ENCODE peak calls at places on chromosomes 7 and 10, in ten cellular contexts. One of them, this sample, is unnamed.

GRCh38 chr7:158754746-158755444 is 50.3 kb upstream of the NCAPG2 start:
- DNase-seq in heart right ventricle: no peak
- DNase-seq in CD8-positive, alpha-beta memory T cell: no peak
- DNase-seq in HL-60: no peak
- DNase-seq in AG04450: no peak
- DNase-seq in GM12865: no peak
- DNase-seq in astrocyte of the spinal cord: no peak
- DNase-seq in tibial nerve: no peak
- DNase-seq in PC-9: no peak
- DNase-seq in IMR-90: peak
- DNase-seq in this sample: no peak

GRCh38 chr7:30708412-30708811 is 26.2 kb upstream of the CRHR2 start:
- DNase-seq in heart right ventricle: peak
- DNase-seq in CD8-positive, alpha-beta memory T cell: no peak
- DNase-seq in HL-60: no peak
- DNase-seq in AG04450: no peak
- DNase-seq in GM12865: no peak
- DNase-seq in astrocyte of the spinal cord: no peak
- DNase-seq in tibial nerve: no peak
- DNase-seq in PC-9: no peak
- DNase-seq in IMR-90: no peak
- DNase-seq in this sample: no peak

GRCh38 chr10:51269816-51270215 is 195.5 kb downstream of the PRKG1 start:
- DNase-seq in heart right ventricle: no peak
- DNase-seq in CD8-positive, alpha-beta memory T cell: no peak
- DNase-seq in HL-60: no peak
- DNase-seq in AG04450: peak
- DNase-seq in GM12865: no peak
- DNase-seq in astrocyte of the spinal cord: peak
- DNase-seq in tibial nerve: no peak
- DNase-seq in PC-9: no peak
- DNase-seq in IMR-90: peak
- DNase-seq in this sample: peak

GRCh38 chr7:136845899-136846465 is 22.5 kb upstream of the CHRM2 start:
- DNase-seq in heart right ventricle: no peak
- DNase-seq in CD8-positive, alpha-beta memory T cell: no peak
- DNase-seq in HL-60: peak
- DNase-seq in AG04450: no peak
- DNase-seq in GM12865: no peak
- DNase-seq in astrocyte of the spinal cord: peak
- DNase-seq in tibial nerve: no peak
- DNase-seq in PC-9: no peak
- DNase-seq in IMR-90: peak
- DNase-seq in this sample: peak

GRCh38 chr7:135924302-135924701 is 52.9 kb downstream of the MTPN start:
- DNase-seq in heart right ventricle: no peak
- DNase-seq in CD8-positive, alpha-beta memory T cell: no peak
- DNase-seq in HL-60: no peak
- DNase-seq in AG04450: no peak
- DNase-seq in GM12865: no peak
- DNase-seq in astrocyte of the spinal cord: no peak
- DNase-seq in tibial nerve: no peak
- DNase-seq in PC-9: no peak
- DNase-seq in IMR-90: peak
- DNase-seq in this sample: no peak

GRCh38 chr10:56212951-56213350 is 148.1 kb downstream of the ZWINT start:
- DNase-seq in heart right ventricle: no peak
- DNase-seq in CD8-positive, alpha-beta memory T cell: no peak
- DNase-seq in HL-60: no peak
- DNase-seq in AG04450: no peak
- DNase-seq in GM12865: no peak
- DNase-seq in astrocyte of the spinal cord: no peak
- DNase-seq in tibial nerve: no peak
- DNase-seq in PC-9: no peak
- DNase-seq in IMR-90: no peak
- DNase-seq in this sample: no peak

GRCh38 chr10:13184726-13185514 is 23.6 kb downstream of the MCM10 start:
- DNase-seq in heart right ventricle: no peak
- DNase-seq in CD8-positive, alpha-beta memory T cell: no peak
- DNase-seq in HL-60: no peak
- DNase-seq in AG04450: no peak
- DNase-seq in GM12865: no peak
- DNase-seq in astrocyte of the spinal cord: no peak
- DNase-seq in tibial nerve: no peak
- DNase-seq in PC-9: no peak
- DNase-seq in IMR-90: no peak
- DNase-seq in this sample: no peak

GRCh38 chr7:140674899-140675701 is 2.4 kb downstream of the ADCK2 start:
- DNase-seq in heart right ventricle: no peak
- DNase-seq in CD8-positive, alpha-beta memory T cell: no peak
- DNase-seq in HL-60: peak
- DNase-seq in AG04450: no peak
- DNase-seq in GM12865: no peak
- DNase-seq in astrocyte of the spinal cord: peak
- DNase-seq in tibial nerve: no peak
- DNase-seq in PC-9: peak
- DNase-seq in IMR-90: peak
- DNase-seq in this sample: peak

GRCh38 chr7:100893318-100893895 is 2.3 kb downstream of the ACHE start:
- DNase-seq in heart right ventricle: no peak
- DNase-seq in CD8-positive, alpha-beta memory T cell: no peak
- DNase-seq in HL-60: no peak
- DNase-seq in AG04450: no peak
- DNase-seq in GM12865: no peak
- DNase-seq in astrocyte of the spinal cord: no peak
- DNase-seq in tibial nerve: no peak
- DNase-seq in PC-9: no peak
- DNase-seq in IMR-90: no peak
- DNase-seq in this sample: no peak

GRCh38 chr7:100895701-100895955 is at the start of gene ACHE:
- DNase-seq in heart right ventricle: no peak
- DNase-seq in CD8-positive, alpha-beta memory T cell: no peak
- DNase-seq in HL-60: no peak
- DNase-seq in AG04450: no peak
- DNase-seq in GM12865: no peak
- DNase-seq in astrocyte of the spinal cord: no peak
- DNase-seq in tibial nerve: no peak
- DNase-seq in PC-9: no peak
- DNase-seq in IMR-90: no peak
- DNase-seq in this sample: no peak

GRCh38 chr7:100894860-100895700 is 608 bp downstream of the ACHE start:
- DNase-seq in heart right ventricle: peak
- DNase-seq in CD8-positive, alpha-beta memory T cell: peak
- DNase-seq in HL-60: no peak
- DNase-seq in AG04450: no peak
- DNase-seq in GM12865: no peak
- DNase-seq in astrocyte of the spinal cord: no peak
- DNase-seq in tibial nerve: peak
- DNase-seq in PC-9: no peak
- DNase-seq in IMR-90: no peak
- DNase-seq in this sample: no peak

GRCh38 chr7:100892364-100893317 is 3.0 kb downstream of the ACHE start:
- DNase-seq in heart right ventricle: no peak
- DNase-seq in CD8-positive, alpha-beta memory T cell: no peak
- DNase-seq in HL-60: peak
- DNase-seq in AG04450: no peak
- DNase-seq in GM12865: no peak
- DNase-seq in astrocyte of the spinal cord: no peak
- DNase-seq in tibial nerve: no peak
- DNase-seq in PC-9: no peak
- DNase-seq in IMR-90: no peak
- DNase-seq in this sample: no peak

GRCh38 chr7:100893910-100894763 is 1.6 kb downstream of the ACHE start:
- DNase-seq in heart right ventricle: no peak
- DNase-seq in CD8-positive, alpha-beta memory T cell: no peak
- DNase-seq in HL-60: no peak
- DNase-seq in AG04450: no peak
- DNase-seq in GM12865: no peak
- DNase-seq in astrocyte of the spinal cord: no peak
- DNase-seq in tibial nerve: no peak
- DNase-seq in PC-9: no peak
- DNase-seq in IMR-90: no peak
- DNase-seq in this sample: no peak
- H3K4me3 ChIP-seq in heart right ventricle: no peak
- H3K4me3 ChIP-seq in CD8-positive, alpha-beta memory T cell: no peak
- H3K4me3 ChIP-seq in HL-60: no peak
- H3K4me3 ChIP-seq in AG04450: no peak
- H3K4me3 ChIP-seq in GM12865: peak
- H3K4me3 ChIP-seq in astrocyte of the spinal cord: no peak
- H3K4me3 ChIP-seq in tibial nerve: no peak
- H3K4me3 ChIP-seq in PC-9: no peak
- H3K4me3 ChIP-seq in IMR-90: no peak
- H3K4me3 ChIP-seq in this sample: no peak

DNA sequence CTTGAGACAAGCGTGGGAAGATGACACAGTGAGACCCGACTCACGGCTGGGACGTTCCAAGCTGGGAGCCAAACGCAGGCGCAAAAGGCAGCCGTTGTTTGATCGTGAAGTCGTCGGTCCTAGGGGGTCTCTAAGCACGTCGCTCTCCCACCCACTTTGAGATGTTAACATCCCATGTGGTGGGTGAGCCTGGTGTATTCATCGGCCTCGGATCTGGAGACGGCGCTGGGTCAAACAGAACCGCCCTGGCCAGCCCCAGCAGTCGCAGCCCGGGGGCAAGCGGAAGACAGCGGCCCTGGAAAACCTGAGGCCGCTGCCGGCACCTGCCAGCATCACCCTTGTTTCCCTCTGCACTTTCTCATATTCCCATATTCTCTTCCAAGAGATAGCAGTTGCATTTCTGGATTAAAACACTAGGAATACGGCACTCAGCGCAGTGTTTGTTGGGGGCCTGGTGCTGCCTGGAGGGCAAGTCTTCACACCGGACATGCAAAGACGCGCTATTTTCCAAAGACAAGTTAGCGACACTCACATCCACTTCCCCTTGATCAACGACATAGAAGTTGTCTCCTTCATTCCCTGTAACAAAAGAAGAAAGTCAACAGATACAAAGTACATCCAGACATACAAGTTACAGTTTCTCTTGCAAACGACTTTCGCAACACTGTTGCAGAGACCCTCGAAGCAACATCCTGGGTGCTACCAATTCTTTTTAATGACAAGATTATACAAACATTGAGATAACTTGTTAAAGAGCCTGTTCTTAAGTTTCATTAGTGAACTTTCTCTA is 86.2 kb upstream of the PDGFA start:
- DNase-seq in heart right ventricle: no peak
- DNase-seq in CD8-positive, alpha-beta memory T cell: no peak
- DNase-seq in HL-60: no peak
- DNase-seq in AG04450: no peak
- DNase-seq in GM12865: no peak
- DNase-seq in astrocyte of the spinal cord: no peak
- DNase-seq in tibial nerve: no peak
- DNase-seq in PC-9: no peak
- DNase-seq in IMR-90: no peak
- DNase-seq in this sample: no peak
- H3K4me3 ChIP-seq in heart right ventricle: no peak
- H3K4me3 ChIP-seq in CD8-positive, alpha-beta memory T cell: no peak
- H3K4me3 ChIP-seq in HL-60: no peak
- H3K4me3 ChIP-seq in AG04450: no peak
- H3K4me3 ChIP-seq in GM12865: peak
- H3K4me3 ChIP-seq in astrocyte of the spinal cord: no peak
- H3K4me3 ChIP-seq in tibial nerve: no peak
- H3K4me3 ChIP-seq in PC-9: no peak
- H3K4me3 ChIP-seq in IMR-90: no peak
- H3K4me3 ChIP-seq in this sample: no peak

GRCh38 chr10:3068201-3068967 is 1.0 kb downstream of the PFKP start:
- DNase-seq in heart right ventricle: peak
- DNase-seq in CD8-positive, alpha-beta memory T cell: peak
- DNase-seq in HL-60: peak
- DNase-seq in AG04450: no peak
- DNase-seq in GM12865: peak
- DNase-seq in astrocyte of the spinal cord: peak
- DNase-seq in tibial nerve: peak
- DNase-seq in PC-9: no peak
- DNase-seq in IMR-90: peak
- DNase-seq in this sample: peak
- H3K4me3 ChIP-seq in heart right ventricle: peak
- H3K4me3 ChIP-seq in CD8-positive, alpha-beta memory T cell: peak
- H3K4me3 ChIP-seq in HL-60: peak
- H3K4me3 ChIP-seq in AG04450: peak
- H3K4me3 ChIP-seq in GM12865: peak
- H3K4me3 ChIP-seq in astrocyte of the spinal cord: peak
- H3K4me3 ChIP-seq in tibial nerve: peak
- H3K4me3 ChIP-seq in PC-9: peak
- H3K4me3 ChIP-seq in IMR-90: peak
- H3K4me3 ChIP-seq in this sample: peak

GRCh38 chr7:134757938-134758337 is 21.5 kb upstream of the CALD1 start:
- DNase-seq in heart right ventricle: no peak
- DNase-seq in CD8-positive, alpha-beta memory T cell: no peak
- DNase-seq in HL-60: no peak
- DNase-seq in AG04450: no peak
- DNase-seq in GM12865: no peak
- DNase-seq in astrocyte of the spinal cord: no peak
- DNase-seq in tibial nerve: no peak
- DNase-seq in PC-9: no peak
- DNase-seq in IMR-90: peak
- DNase-seq in this sample: peak

GRCh38 chr7:134758981-134759380 is 20.5 kb upstream of the CALD1 start:
- DNase-seq in heart right ventricle: no peak
- DNase-seq in CD8-positive, alpha-beta memory T cell: no peak
- DNase-seq in HL-60: no peak
- DNase-seq in AG04450: no peak
- DNase-seq in GM12865: no peak
- DNase-seq in astrocyte of the spinal cord: no peak
- DNase-seq in tibial nerve: no peak
- DNase-seq in PC-9: no peak
- DNase-seq in IMR-90: no peak
- DNase-seq in this sample: no peak

GRCh38 chr7:134763960-134764359 is 15.5 kb upstream of the CALD1 start:
- DNase-seq in heart right ventricle: no peak
- DNase-seq in CD8-positive, alpha-beta memory T cell: no peak
- DNase-seq in HL-60: no peak
- DNase-seq in AG04450: no peak
- DNase-seq in GM12865: no peak
- DNase-seq in astrocyte of the spinal cord: no peak
- DNase-seq in tibial nerve: no peak
- DNase-seq in PC-9: no peak
- DNase-seq in IMR-90: no peak
- DNase-seq in this sample: no peak

GRCh38 chr7:134764365-134764764 is 15.1 kb upstream of the CALD1 start:
- DNase-seq in heart right ventricle: no peak
- DNase-seq in CD8-positive, alpha-beta memory T cell: no peak
- DNase-seq in HL-60: no peak
- DNase-seq in AG04450: no peak
- DNase-seq in GM12865: no peak
- DNase-seq in astrocyte of the spinal cord: no peak
- DNase-seq in tibial nerve: no peak
- DNase-seq in PC-9: peak
- DNase-seq in IMR-90: no peak
- DNase-seq in this sample: no peak

GRCh38 chr7:134761206-134761786 is 18.1 kb upstream of the CALD1 start:
- DNase-seq in heart right ventricle: no peak
- DNase-seq in CD8-positive, alpha-beta memory T cell: no peak
- DNase-seq in HL-60: no peak
- DNase-seq in AG04450: no peak
- DNase-seq in GM12865: no peak
- DNase-seq in astrocyte of the spinal cord: no peak
- DNase-seq in tibial nerve: no peak
- DNase-seq in PC-9: no peak
- DNase-seq in IMR-90: no peak
- DNase-seq in this sample: no peak
- H3K4me3 ChIP-seq in heart right ventricle: no peak
- H3K4me3 ChIP-seq in CD8-positive, alpha-beta memory T cell: no peak
- H3K4me3 ChIP-seq in HL-60: no peak
- H3K4me3 ChIP-seq in AG04450: no peak
- H3K4me3 ChIP-seq in GM12865: no peak
- H3K4me3 ChIP-seq in astrocyte of the spinal cord: no peak
- H3K4me3 ChIP-seq in tibial nerve: no peak
- H3K4me3 ChIP-seq in PC-9: no peak
- H3K4me3 ChIP-seq in IMR-90: no peak
- H3K4me3 ChIP-seq in this sample: no peak